ENCODE peak calls at places on chromosomes 2 and 18, in nine cellular contexts. G, W, P, B, U, Z, O, A and E are unnamed samples.

GRCh38 chr2:138275881-138276280 is 225.7 kb upstream of the SPOPL start:
- DNase-seq in U (no peak), O (no peak), Z (no peak), P (no peak), G (no peak), W (peak), A (peak), B (no peak), E (no peak)

GRCh38 chr2:143778981-143779380 is 649.8 kb downstream of the ARHGAP15 start:
- DNase-seq in P (no peak), O (no peak), A (no peak), Z (no peak), W (no peak), B (no peak), U (no peak), G (no peak), E (no peak)

GRCh38 chr2:1791670-1792069 is 47.4 kb upstream of the PXDN start:
- DNase-seq in A (no peak), P (no peak), W (no peak), B (no peak), Z (no peak), O (no peak), G (no peak), U (no peak), E (no peak)

GRCh38 chr2:170005702-170006101 is 172.2 kb upstream of the MYO3B start:
- DNase-seq in G (no peak), P (no peak), B (no peak), W (no peak), O (no peak), Z (no peak), A (peak), U (no peak), E (no peak)

GRCh38 chr2:871926-872680 is 78.5 kb upstream of the SNTG2 start:
- DNase-seq in P (no peak), W (no peak), A (no peak), Z (peak), B (no peak), O (no peak), U (no peak), G (no peak), E (no peak)

GRCh38 chr2:232075080-232075479 is 113.6 kb downstream of the DIS3L2 start:
- DNase-seq in O (no peak), W (peak), G (no peak), A (peak), U (no peak), P (peak), B (no peak), Z (no peak), E (no peak)

GRCh38 chr2:68907232-68907922 is 36.2 kb upstream of the BMP10 start:
- DNase-seq in P (no peak), Z (no peak), B (no peak), O (no peak), G (no peak), A (no peak), U (no peak), W (no peak), E (no peak)

GRCh38 chr2:10028988-10029874 is 14.1 kb upstream of the KLF11 start:
- DNase-seq in W (no peak), G (peak), B (peak), P (no peak), Z (no peak), O (no peak), U (peak), A (no peak), E (peak)

GRCh38 chr2:163491850-163492249 is 244.0 kb downstream of the FIGN start:
- DNase-seq in G (no peak), P (no peak), Z (no peak), W (no peak), B (no peak), U (no peak), O (no peak), A (no peak), E (no peak)

GRCh38 chr18:12886498-12887126 is 2.6 kb upstream of the PTPN2 start:
- DNase-seq in B (no peak), W (peak), Z (no peak), P (no peak), O (no peak), A (peak), U (no peak), G (no peak), E (no peak)

GRCh38 chr2:150280255-150280654 is 207.2 kb downstream of the RND3 start:
- DNase-seq in G (peak), U (peak), O (no peak), P (peak), A (no peak), W (no peak), B (no peak), Z (no peak), E (no peak)

GRCh38 chr2:170157025-170157684 is 20.8 kb upstream of the MYO3B start:
- DNase-seq in O (no peak), U (no peak), G (no peak), W (peak), P (no peak), B (no peak), A (peak), Z (no peak), E (no peak)

GRCh38 chr2:240620149-240620731 is 5.0 kb upstream of the GPR35 start:
- DNase-seq in G (peak), A (no peak), W (no peak), O (no peak), B (peak), Z (peak), P (peak), U (peak), E (peak)

GRCh38 chr18:64258111-64258650 is 109.3 kb upstream of the LINC00305 start:
- DNase-seq in Z (no peak), A (no peak), O (no peak), P (no peak), U (no peak), W (no peak), B (no peak), G (no peak), E (no peak)

GRCh38 chr2:184463102-184463865 is 135.0 kb upstream of the ZNF804A start:
- DNase-seq in G (no peak), Z (no peak), B (no peak), W (peak), U (no peak), A (no peak), P (no peak), O (no peak), E (no peak)

GRCh38 chr2:69798466-69798908 is 31.0 kb upstream of the GMCL1 start:
- DNase-seq in A (no peak), U (peak), B (no peak), O (no peak), P (peak), Z (no peak), G (peak), W (no peak), E (peak)

GRCh38 chr18:21702602-21703001 is 2.0 kb downstream of the ABHD3 start:
- DNase-seq in W (no peak), O (no peak), P (no peak), G (no peak), U (no peak), B (no peak), A (no peak), Z (no peak), E (no peak)

GRCh38 chr2:219279916-219280516 is 850 bp downstream of the DNAJB2 start:
- DNase-seq in P (peak), U (no peak), G (peak), Z (no peak), O (no peak), A (no peak), W (no peak), B (no peak), E (no peak)

GRCh38 chr2:10981941-10982381 is 70.2 kb downstream of the KCNF1 start:
- DNase-seq in A (no peak), P (no peak), G (no peak), O (no peak), W (no peak), U (peak), B (peak), Z (peak), E (peak)

GRCh38 chr18:34866310-34866709 is 156.2 kb downstream of the DTNA start:
- DNase-seq in O (no peak), G (no peak), Z (no peak), W (no peak), A (no peak), P (no peak), B (no peak), U (no peak), E (no peak)

GRCh38 chr2:222594679-222595078 is 61.2 kb downstream of the FARSB start:
- DNase-seq in P (no peak), Z (no peak), U (no peak), W (peak), A (peak), G (no peak), B (no peak), O (no peak), E (no peak)

GRCh38 chr2:15568874-15569273 is 7.7 kb upstream of the NBAS start:
- DNase-seq in G (no peak), A (no peak), U (no peak), P (no peak), B (peak), O (no peak), Z (no peak), W (no peak), E (no peak)

GRCh38 chr2:162221064-162221463 is 22.2 kb downstream of the FAP start:
- DNase-seq in B (peak), U (peak), O (no peak), G (peak), W (peak), A (peak), Z (peak), P (peak), E (peak)

GRCh38 chr18:52339891-52340371 is at the start of gene DCC:
- DNase-seq in U (no peak), P (peak), B (no peak), O (no peak), G (no peak), Z (peak), W (peak), A (peak), E (no peak)

GRCh38 chr2:70923378-70924015 is 12.2 kb upstream of the ATP6V1B1 start:
- DNase-seq in B (peak), O (no peak), U (no peak), Z (peak), W (no peak), A (peak), P (no peak), G (peak), E (peak)
- TF ChIP-seq POLR2A in B (no peak), O (no peak), U (no peak), Z (no peak), W (no peak), A (no peak), P (no peak), G (no peak), E (no peak)

GRCh38 chr18:76306685-76307292 is 188.3 kb downstream of the ZNF516 start:
- DNase-seq in B (no peak), P (no peak), A (no peak), U (no peak), O (no peak), G (no peak), Z (no peak), W (no peak), E (no peak)
- TF ChIP-seq CTCF in B (no peak), P (no peak), A (no peak), U (no peak), O (no peak), G (no peak), Z (no peak), W (peak), E (no peak)

DNA sequence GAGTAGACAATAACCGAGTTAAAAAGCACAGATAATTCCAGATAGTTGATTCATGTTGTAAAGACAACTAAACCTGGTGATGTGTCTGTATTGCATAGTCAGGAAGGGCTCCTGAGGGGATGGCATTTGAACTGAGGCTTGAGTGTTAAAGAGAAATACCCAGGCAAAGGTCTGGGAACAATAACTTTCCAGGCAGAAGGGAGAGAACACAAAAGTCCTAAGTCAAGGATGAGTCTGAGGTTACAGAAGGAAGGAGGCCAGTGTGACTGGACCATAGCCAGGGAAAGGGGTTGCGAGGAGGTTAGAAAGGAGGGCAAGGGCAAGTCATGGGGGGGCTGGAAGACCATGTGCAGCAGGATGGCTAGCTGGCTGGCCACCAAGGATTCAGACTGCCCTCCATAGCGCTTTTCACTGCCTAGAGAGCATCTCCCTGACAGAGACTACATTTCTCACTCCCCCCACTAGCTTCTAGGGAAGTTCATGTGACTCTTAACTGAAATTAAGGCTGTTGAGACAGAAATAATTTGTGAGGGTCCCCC is 135.5 kb upstream of the CREB1 start:
- DNase-seq in B (no peak), Z (no peak), A (peak), O (no peak), P (no peak), W (no peak), G (no peak), U (no peak), E (no peak)
- TF ChIP-seq POLR2A in B (no peak), Z (no peak), A (no peak), O (no peak), P (no peak), W (no peak), G (no peak), U (no peak), E (no peak)

DNA sequence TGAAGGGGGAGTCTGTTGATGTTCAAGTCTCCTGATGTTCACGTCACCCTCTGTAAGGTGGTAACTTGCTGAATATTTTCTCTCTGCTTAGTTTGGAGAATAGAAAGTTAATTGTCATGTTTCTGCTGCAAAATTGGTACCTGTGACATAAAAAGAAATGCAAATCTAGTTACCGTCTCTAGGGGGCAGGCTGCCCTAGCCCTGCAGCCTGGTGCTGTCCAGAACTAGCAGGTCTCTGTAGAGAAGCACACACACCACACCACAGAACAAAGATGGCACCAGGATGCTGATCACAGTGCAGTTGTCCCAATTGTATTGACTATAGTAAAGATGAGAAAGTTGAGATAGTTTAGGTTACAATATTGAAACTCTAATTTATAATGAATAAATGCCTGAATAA is 47.0 kb downstream of the SLC9A4 start:
- DNase-seq in G (no peak), O (no peak), U (no peak), W (peak), Z (no peak), B (no peak), A (peak), P (peak), E (no peak)
- TF ChIP-seq CTCF in G (no peak), O (peak), U (peak), W (peak), Z (peak), B (peak), A (peak), P (peak), E (no peak)